ENCODE peak calls at places on chromosomes 12 and 14, in ten cellular contexts. M is MM.1S; Y is astrocyte; R is Karpas-422; E is thoracic aorta; A is breast epithelium; I is upper lobe of right lung; W is naive thymus-derived CD4-positive, alpha-beta T cell; P is SJSA1; X is PC-3. O is an unnamed sample. For H3K9me3, the result is how much of the 10 kb centered on the place peaks cover.

GRCh38 chr12:62803756-62804155 is 131.2 kb downstream of the PPM1H start:
- DNase-seq in A (no peak), I (no peak), P (no peak), E (no peak), R (no peak), M (no peak), X (no peak), W (no peak), Y (no peak), O (no peak)

GRCh38 chr14:41668346-41668745 is 61.7 kb downstream of the LRFN5 start:
- DNase-seq in W (no peak), Y (peak), X (no peak), I (no peak), R (no peak), M (no peak), E (no peak), P (no peak), A (no peak), O (no peak)

GRCh38 chr12:42589465-42590323 is at the start of gene PRICKLE1:
- DNase-seq in P (peak), W (no peak), I (peak), Y (peak), X (peak), R (no peak), E (no peak), A (no peak), M (peak), O (no peak)

GRCh38 chr14:94048676-94049624 is 22.8 kb downstream of the OTUB2 start:
- DNase-seq in I (no peak), P (no peak), R (no peak), W (no peak), X (no peak), E (no peak), A (no peak), Y (no peak), M (no peak), O (no peak)

GRCh38 chr12:99386907-99387306 is 260.6 kb upstream of the GARIN6 start:
- DNase-seq in R (peak), Y (peak), X (peak), P (no peak), W (no peak), M (peak), I (no peak), A (no peak), E (no peak), O (no peak)

GRCh38 chr12:57016348-57016747 is at the start of gene TAC3:
- DNase-seq in E (no peak), R (no peak), X (no peak), A (no peak), P (no peak), W (no peak), Y (no peak), I (no peak), M (no peak), O (no peak)

GRCh38 chr12:12909228-12909994 is 18.0 kb downstream of the GPRC5A start:
- DNase-seq in Y (no peak), P (no peak), M (no peak), I (no peak), A (no peak), R (peak), W (peak), X (no peak), E (no peak), O (no peak)

GRCh38 chr12:122888232-122888752 is 7.6 kb downstream of the VPS37B start:
- DNase-seq in E (no peak), Y (peak), R (no peak), A (peak), P (no peak), X (peak), I (peak), M (peak), W (peak), O (peak)

GRCh38 chr12:79689041-79689476 is 1.7 kb downstream of the PAWR start:
- DNase-seq in P (no peak), X (peak), E (no peak), Y (no peak), A (no peak), I (no peak), M (no peak), R (peak), W (no peak), O (no peak)

GRCh38 chr12:95141305-95141704 is 67.9 kb upstream of the NR2C1 start:
- DNase-seq in A (no peak), Y (no peak), X (no peak), I (no peak), R (no peak), E (no peak), W (no peak), M (no peak), P (no peak), O (no peak)

GRCh38 chr12:112986291-112986800 is 8.0 kb downstream of the OAS2 start:
- DNase-seq in M (no peak), A (no peak), P (no peak), R (no peak), Y (no peak), E (no peak), I (no peak), W (no peak), X (no peak), O (no peak)

GRCh38 chr12:88993655-88994054 is 358.6 kb downstream of the DUSP6 start:
- DNase-seq in X (peak), A (no peak), P (no peak), E (no peak), W (no peak), Y (peak), R (peak), M (peak), I (no peak), O (no peak)

GRCh38 chr14:40240456-40240855 is 808.2 kb upstream of the FBXO33 start:
- DNase-seq in I (no peak), P (no peak), W (no peak), Y (peak), M (no peak), E (no peak), R (no peak), X (peak), A (no peak), O (no peak)

GRCh38 chr14:45156067-45156466 is 20.3 kb downstream of the FANCM start:
- DNase-seq in X (no peak), R (no peak), P (no peak), I (no peak), A (no peak), W (no peak), M (no peak), Y (peak), E (no peak), O (no peak)

GRCh38 chr14:101101456-101102056 is 198.0 kb upstream of the RTL1 start:
- DNase-seq in Y (peak), M (no peak), A (peak), E (no peak), P (peak), R (no peak), X (peak), W (no peak), I (no peak), O (no peak)

GRCh38 chr14:65225299-65226159 is 123.2 kb upstream of the MAX start:
- DNase-seq in P (no peak), X (no peak), W (no peak), M (no peak), E (no peak), R (no peak), A (no peak), I (no peak), Y (no peak), O (no peak)

GRCh38 chr14:94903338-94903737 is 133.4 kb upstream of the GSC start:
- DNase-seq in P (no peak), I (no peak), M (no peak), Y (no peak), W (no peak), X (no peak), A (no peak), E (no peak), R (no peak), O (no peak)

GRCh38 chr12:56593909-56594621 is 36.1 kb downstream of the BAZ2A start:
- DNase-seq in I (peak), E (no peak), Y (peak), X (peak), W (peak), M (peak), A (no peak), P (peak), R (peak), O (peak)

GRCh38 chr12:13375583-13376413 is 179.3 kb downstream of the EMP1 start:
- DNase-seq in M (no peak), X (peak), Y (no peak), E (no peak), R (no peak), P (no peak), I (no peak), A (no peak), W (no peak), O (no peak)

GRCh38 chr12:53223006-53223305 is 9.1 kb downstream of the RARG start:
- DNase-seq in R (no peak), P (no peak), E (no peak), I (no peak), M (no peak), W (no peak), A (no peak), Y (no peak), X (no peak), O (no peak)

GRCh38 chr14:96267336-96267735 is 11.3 kb downstream of the BDKRB1 start:
- DNase-seq in I (no peak), Y (peak), A (peak), W (no peak), R (no peak), M (no peak), E (no peak), P (peak), X (no peak), O (no peak)

GRCh38 chr14:86654558-86655184 is 1124.7 kb downstream of the FLRT2 start:
- DNase-seq in M (peak), E (no peak), R (peak), A (no peak), W (no peak), P (peak), X (peak), Y (no peak), I (peak), O (peak)

GRCh38 chr12:66061076-66061475 is 69.5 kb downstream of the LLPH start:
- DNase-seq in I (no peak), P (no peak), Y (no peak), A (no peak), M (no peak), W (no peak), E (no peak), X (no peak), R (no peak), O (no peak)
- H3K9me3 ChIP-seq in I (under half), P (under half), Y (under half), A (under half), M (under half), W (under half), E (under half), X (under half), R (under half), O (under half)

GRCh38 chr12:126601184-126602170 is 1536.2 kb downstream of the AACS start:
- DNase-seq in P (no peak), X (no peak), I (no peak), R (no peak), W (no peak), Y (no peak), E (no peak), A (no peak), M (no peak), O (no peak)
- H3K9me3 ChIP-seq in P (under half), X (under half), I (under half), R (under half), W (under half), Y (under half), E (under half), A (under half), M (under half), O (under half)

DNA sequence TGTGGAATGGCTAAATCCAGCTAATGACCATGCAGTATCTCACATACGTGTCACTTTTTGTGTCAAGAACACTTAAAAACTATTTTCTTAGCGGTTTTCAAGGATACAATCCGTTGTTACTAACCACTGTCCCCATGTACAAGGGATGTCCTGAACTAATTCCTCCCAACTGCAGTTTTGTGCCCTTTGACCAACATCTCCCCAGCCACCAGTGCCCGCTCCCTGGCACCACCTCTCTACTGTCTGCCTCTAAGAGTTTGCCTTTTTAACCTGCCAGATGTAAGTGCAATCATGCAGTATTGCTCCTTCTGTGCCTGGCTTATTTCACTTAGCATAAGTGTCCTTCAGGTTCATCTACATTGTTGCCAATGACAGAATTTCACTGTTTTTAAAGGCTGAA is 315.7 kb downstream of the TMEM121 start:
- DNase-seq in X (no peak), P (no peak), M (no peak), E (no peak), W (no peak), I (no peak), A (no peak), R (no peak), Y (no peak), O (no peak)
- H3K9me3 ChIP-seq in X (under half), P (under half), M (under half), E (under half), W (under half), I (under half), A (under half), R (under half), Y (under half), O (under half)

DNA sequence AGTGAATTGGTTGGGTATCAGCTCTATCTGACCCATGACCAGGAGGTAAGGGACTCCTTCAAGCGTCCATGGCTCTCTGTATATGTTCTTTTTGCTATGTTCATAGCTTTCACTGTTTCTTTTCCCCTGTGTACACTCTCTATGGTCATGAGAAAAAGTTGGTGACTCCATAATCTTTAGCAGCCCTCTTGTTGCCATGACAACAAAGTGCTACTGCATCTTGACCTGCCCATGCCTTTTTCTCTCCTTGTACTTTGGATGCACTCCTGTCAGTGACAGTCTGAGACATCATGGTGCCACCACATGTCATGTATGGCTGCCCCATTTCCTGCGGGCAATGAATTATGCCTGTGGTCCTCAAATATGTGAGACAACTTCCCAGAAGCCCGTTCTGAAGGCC is 280.2 kb downstream of the TMEM121 start:
- DNase-seq in Y (no peak), I (no peak), P (no peak), X (no peak), A (no peak), M (no peak), E (no peak), W (no peak), R (no peak), O (no peak)
- H3K9me3 ChIP-seq in Y (under half), I (under half), P (under half), X (under half), A (half or more), M (under half), E (under half), W (under half), R (under half), O (under half)

GRCh38 chr12:72974954-72975555 is 702.9 kb downstream of the TRHDE start:
- DNase-seq in M (no peak), W (no peak), P (no peak), A (no peak), Y (no peak), E (no peak), X (no peak), I (no peak), R (no peak), O (no peak)
- H3K9me3 ChIP-seq in M (under half), W (under half), P (under half), A (under half), Y (under half), E (under half), X (under half), I (under half), R (under half), O (under half)

GRCh38 chr12:32534698-32535097 is 135.3 kb downstream of the FGD4 start:
- DNase-seq in M (no peak), I (no peak), R (no peak), E (no peak), X (no peak), P (no peak), Y (no peak), W (no peak), A (no peak), O (no peak)

GRCh38 chr12:32535260-32535999 is 136.1 kb downstream of the FGD4 start:
- DNase-seq in W (no peak), E (peak), Y (peak), A (peak), M (peak), P (peak), R (no peak), X (peak), I (peak), O (no peak)

GRCh38 chr12:32532951-32533350 is 133.6 kb downstream of the FGD4 start:
- DNase-seq in M (peak), R (no peak), E (no peak), W (no peak), I (no peak), P (no peak), Y (no peak), X (no peak), A (no peak), O (no peak)

GRCh38 chr12:32533971-32534590 is 134.7 kb downstream of the FGD4 start:
- DNase-seq in M (peak), P (peak), W (no peak), E (peak), Y (peak), A (peak), I (no peak), X (peak), R (peak), O (no peak)

GRCh38 chr12:32532415-32532814 is 133.1 kb downstream of the FGD4 start:
- DNase-seq in E (no peak), Y (no peak), W (no peak), X (no peak), I (no peak), R (no peak), A (no peak), P (no peak), M (no peak), O (no peak)
- H3K9me3 ChIP-seq in E (under half), Y (under half), W (under half), X (under half), I (under half), R (under half), A (under half), P (under half), M (under half), O (under half)

GRCh38 chr12:126051611-126052107 is 986.4 kb downstream of the AACS start:
- DNase-seq in Y (peak), M (no peak), A (no peak), W (no peak), E (no peak), P (no peak), I (no peak), R (no peak), X (peak), O (no peak)

DNA sequence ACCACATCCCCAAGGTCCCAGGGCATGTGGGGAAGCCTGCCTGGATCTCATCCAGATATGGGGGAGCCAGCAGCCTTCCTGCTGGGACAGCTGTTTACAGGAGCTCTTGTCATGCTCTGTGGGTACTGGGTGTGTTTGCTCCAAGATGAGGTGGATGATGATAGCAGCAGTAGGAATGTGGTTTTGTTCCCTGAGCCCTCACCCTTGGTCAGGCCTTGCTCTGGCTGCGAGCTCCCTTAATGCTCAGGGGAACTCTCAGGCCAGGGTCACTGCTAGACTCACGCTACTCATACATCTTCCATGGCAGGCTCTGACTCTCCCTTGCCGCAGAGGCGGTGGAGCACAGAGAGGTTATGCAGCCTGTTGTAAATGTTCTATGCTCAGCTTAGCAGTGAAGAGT is 990.3 kb downstream of the AACS start:
- DNase-seq in R (no peak), E (no peak), X (peak), A (no peak), P (no peak), W (no peak), M (no peak), Y (peak), I (no peak), O (no peak)
- H3K9me3 ChIP-seq in R (under half), E (under half), X (under half), A (under half), P (under half), W (under half), M (under half), Y (under half), I (under half), O (under half)

DNA sequence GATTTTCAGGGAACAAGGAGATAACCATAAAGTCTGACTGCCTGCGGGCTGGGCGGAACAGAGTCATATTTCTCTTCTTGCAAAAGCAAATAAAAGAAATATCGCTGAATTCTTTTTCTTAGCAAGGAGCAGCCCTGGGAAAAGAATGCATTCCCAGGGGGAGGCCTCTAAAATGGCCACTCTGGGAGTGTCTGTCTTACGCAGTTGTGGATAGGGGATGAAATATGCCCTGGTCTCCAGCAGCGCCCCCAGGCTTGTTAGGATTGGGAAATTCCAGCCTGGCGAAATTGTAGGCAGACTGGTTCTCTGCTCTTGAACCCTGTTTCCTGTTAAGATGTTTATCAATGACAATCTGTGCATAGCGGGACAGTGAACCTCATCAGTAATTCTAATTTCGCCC is 40.5 kb downstream of the PCNX1 start:
- DNase-seq in X (peak), E (no peak), A (no peak), M (no peak), I (no peak), P (no peak), R (no peak), Y (no peak), W (no peak), O (no peak)
- H3K9me3 ChIP-seq in X (under half), E (under half), A (under half), M (under half), I (under half), P (under half), R (under half), Y (under half), W (under half), O (under half)

GRCh38 chr12:38118632-38119031 is 197.9 kb upstream of the ALG10B start:
- DNase-seq in Y (no peak), I (no peak), W (no peak), R (no peak), X (no peak), P (no peak), M (no peak), E (no peak), A (no peak), O (no peak)

GRCh38 chr12:38123566-38124246 is 192.9 kb upstream of the ALG10B start:
- DNase-seq in I (no peak), X (no peak), R (peak), A (no peak), E (no peak), M (no peak), Y (no peak), P (no peak), W (no peak), O (no peak)

GRCh38 chr12:38116968-38117367 is 199.6 kb upstream of the ALG10B start:
- DNase-seq in M (no peak), E (no peak), A (no peak), P (no peak), I (no peak), W (no peak), X (no peak), R (no peak), Y (no peak), O (no peak)

GRCh38 chr12:38124247-38125012 is 192.1 kb upstream of the ALG10B start:
- DNase-seq in P (no peak), X (peak), Y (no peak), A (no peak), R (peak), M (no peak), W (no peak), I (no peak), E (no peak), O (no peak)

GRCh38 chr12:38120438-38120837 is 196.1 kb upstream of the ALG10B start:
- DNase-seq in M (no peak), X (no peak), I (no peak), Y (no peak), W (no peak), A (no peak), R (peak), P (no peak), E (no peak), O (no peak)
- H3K9me3 ChIP-seq in M (under half), X (under half), I (under half), Y (under half), W (under half), A (under half), R (under half), P (under half), E (under half), O (under half)

O was measured in T-helper 17 cell.